ENCODE peak calls at places on chromosomes 7 and 10, in seven cellular contexts. E is GM12878, A is breast epithelium, N is transverse colon, D is K562, C is esophagus muscularis mucosa, B is stomach. Y is an unnamed sample.

GRCh38 chr10:61478621-61479312 is 25.6 kb upstream of the TMEM26 start:
- DNase-seq in B (no peak), C (no peak), A (no peak), E (no peak), N (no peak), D (peak; percentile 23), Y (no peak)

GRCh38 chr10:127485153-127485857 is 63.8 kb upstream of the NPS start:
- DNase-seq in D (no peak), C (no peak), B (no peak), N (no peak), A (no peak), E (no peak), Y (no peak)

GRCh38 chr10:74593470-74593869 is 232.9 kb upstream of the KAT6B start:
- DNase-seq in E (no peak), C (no peak), D (no peak), N (no peak), A (no peak), B (no peak), Y (no peak)

GRCh38 chr7:128266891-128267839 is 26.1 kb downstream of the LEP start:
- DNase-seq in E (no peak), A (peak; percentile 93), C (no peak), B (peak; percentile 61), N (peak; percentile 43), D (peak; percentile 30), Y (no peak)

GRCh38 chr7:29865526-29865925 is 59.2 kb downstream of the WIPF3 start:
- DNase-seq in A (no peak), E (no peak), C (no peak), D (no peak), N (no peak), B (peak; percentile 42), Y (no peak)

GRCh38 chr10:77949167-77949566 is 22.6 kb upstream of the DLG5 start:
- DNase-seq in E (no peak), B (no peak), A (peak; percentile 90), D (no peak), N (no peak), C (no peak), Y (no peak)

GRCh38 chr10:30603589-30603988 is 26.0 kb downstream of the LYZL2 start:
- DNase-seq in N (no peak), C (no peak), A (no peak), E (no peak), D (no peak), B (no peak), Y (no peak)

GRCh38 chr7:57328457-57328856 is 121.5 kb upstream of the ZNF716 start:
- DNase-seq in A (no peak), C (no peak), E (no peak), B (no peak), N (no peak), D (no peak), Y (no peak)

GRCh38 chr7:53325061-53325460 is 289.6 kb downstream of the POM121L12 start:
- DNase-seq in A (no peak), E (no peak), D (no peak), B (no peak), N (no peak), C (no peak), Y (no peak)

GRCh38 chr7:44281811-44282600 is 43.4 kb downstream of the CAMK2B start:
- DNase-seq in C (peak; percentile 87), B (no peak), D (no peak), N (peak; percentile 5), A (no peak), E (no peak), Y (peak; percentile 77)

GRCh38 chr10:123517901-123518300 is 148.3 kb upstream of the GPR26 start:
- DNase-seq in N (no peak), E (no peak), A (no peak), D (no peak), B (no peak), C (no peak), Y (peak; percentile 79)

GRCh38 chr10:58742141-58742540 is 229.5 kb downstream of the BICC1 start:
- DNase-seq in B (no peak), N (no peak), D (no peak), E (no peak), A (no peak), C (no peak), Y (no peak)

GRCh38 chr7:140810830-140811556 is 113.7 kb downstream of the BRAF start:
- DNase-seq in B (peak; percentile 59), E (peak; percentile 51), C (peak; percentile 92), D (peak; percentile 87), A (peak; percentile 35), N (peak; percentile 50), Y (no peak)

GRCh38 chr10:24357344-24358021 is 148.5 kb downstream of the KIAA1217 start:
- DNase-seq in N (no peak), E (no peak), D (no peak), C (no peak), A (peak; percentile 47), B (no peak), Y (no peak)

GRCh38 chr10:21638681-21639080 is 104.6 kb downstream of the MLLT10 start:
- DNase-seq in N (no peak), B (no peak), D (no peak), A (no peak), E (no peak), C (no peak), Y (no peak)

GRCh38 chr7:37758467-37758866 is 74.9 kb downstream of the GPR141 start:
- DNase-seq in B (no peak), D (no peak), E (no peak), N (no peak), C (no peak), A (no peak), Y (no peak)

GRCh38 chr7:16708496-16708895 is 45.1 kb upstream of the TSPAN13 start:
- DNase-seq in B (no peak), N (no peak), D (no peak), C (no peak), A (no peak), E (no peak), Y (no peak)

GRCh38 chr10:119595715-119596515 is 849 bp downstream of the TIAL1 start:
- DNase-seq in N (peak; percentile 47), A (peak; percentile 32), B (peak; percentile 34), E (no peak), C (no peak), D (peak; percentile 47), Y (no peak)

GRCh38 chr7:117119192-117119924 is 166.1 kb downstream of the ST7 start:
- DNase-seq in A (peak; percentile 66), N (peak; percentile 81), E (peak; percentile 33), C (peak; percentile 93), B (peak; percentile 80), D (peak; percentile 94), Y (no peak)

DNA sequence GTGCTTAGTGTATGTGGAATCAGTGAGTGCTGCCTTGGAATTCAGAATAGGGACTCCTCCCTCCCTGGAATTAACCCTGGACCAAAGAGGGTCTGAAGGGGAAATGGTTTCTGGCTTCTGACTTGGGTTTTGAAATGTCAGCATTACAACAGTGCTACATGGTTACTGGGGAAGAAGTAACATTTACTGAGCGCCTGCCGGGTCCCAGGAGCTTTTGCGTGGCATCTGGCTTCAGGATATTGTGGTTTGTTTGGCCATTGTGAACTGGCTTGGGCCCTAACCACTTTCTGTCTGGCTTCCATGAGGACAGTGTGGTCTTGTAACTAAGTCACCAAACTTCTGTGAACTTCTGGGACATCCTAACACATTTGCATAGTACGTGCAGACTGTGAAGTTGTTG is 21.3 kb downstream of the TSPAN15 start:
- DNase-seq in B (no peak), N (no peak), C (no peak), A (no peak), D (no peak), E (no peak), Y (no peak)
- H3K4me3 ChIP-seq in B (no peak overlapping the region), N (no peak overlapping the region), C (no peak overlapping the region), A (no peak overlapping the region), D (no peak overlapping the region), E (no peak overlapping the region), Y (no peak overlapping the region)

GRCh38 chr10:50558368-50558767 is 65.4 kb downstream of the SGMS1 start:
- DNase-seq in A (no peak), D (no peak), E (no peak), C (no peak), B (no peak), N (no peak), Y (no peak)
- TF ChIP-seq POLR2A in A (no peak), D (no peak), E (no peak), C (no peak), B (no peak), N (no peak), Y (no peak)

GRCh38 chr10:76299501-76299900 is 868.1 kb downstream of the LRMDA start:
- DNase-seq in A (no peak), D (no peak), C (peak; percentile 31), E (no peak), N (no peak), B (no peak), Y (no peak)

GRCh38 chr10:76296885-76297775 is 865.7 kb downstream of the LRMDA start:
- DNase-seq in C (no peak), D (no peak), N (no peak), A (no peak), E (no peak), B (no peak), Y (no peak)

GRCh38 chr10:76298329-76298728 is 866.9 kb downstream of the LRMDA start:
- DNase-seq in N (no peak), B (no peak), A (no peak), C (peak; percentile 53), D (no peak), E (no peak), Y (no peak)

GRCh38 chr10:76301950-76302349 is 870.5 kb downstream of the LRMDA start:
- DNase-seq in B (no peak), A (no peak), D (no peak), E (no peak), N (no peak), C (no peak), Y (no peak)

GRCh38 chr10:76297787-76298281 is 866.4 kb downstream of the LRMDA start:
- DNase-seq in A (no peak), B (peak; percentile 57), D (no peak), N (no peak), E (no peak), C (peak; percentile 42), Y (no peak)
- TF ChIP-seq POLR2AphosphoS5 in A (no peak), B (no peak), D (no peak), N (no peak), E (no peak), C (no peak), Y (no peak)

GRCh38 chr7:42152353-42153205 is 84.4 kb downstream of the GLI3 start:
- DNase-seq in C (no peak), A (no peak), B (no peak), N (no peak), D (no peak), E (no peak), Y (no peak)
- H3K4me3 ChIP-seq in C (no peak overlapping the region), A (no peak overlapping the region), B (no peak overlapping the region), N (no peak overlapping the region), D (no peak overlapping the region), E (no peak overlapping the region), Y (no peak overlapping the region)

GRCh38 chr10:18557960-18558359 is 93.4 kb downstream of the NSUN6 start:
- DNase-seq in C (no peak), B (no peak), A (no peak), E (no peak), N (no peak), D (no peak), Y (no peak)
- TF ChIP-seq POLR2A in C (no peak), B (no peak), A (no peak), E (no peak), N (no peak), D (no peak), Y (no peak)